ENCODE peak calls at places on chromosomes 12 and 14, in nine cellular contexts. Z is H7; L is activated CD8-positive, alpha-beta T cell treated with anti-CD3 and anti-CD28 coated beads for 36 hours; M is A549; X is GM12865; J is kidney; S is naive thymus-derived CD8-positive, alpha-beta T cell; G is T-helper 1 cell; Q is body of pancreas. H is an unnamed sample.

GRCh38 chr14:102663031-102663430 is 70.6 kb downstream of the RCOR1 start:
- DNase-seq in Q (no peak), Z (no peak), S (no peak), J (no peak), M (no peak), L (no peak), G (no peak), X (no peak), H (no peak)

GRCh38 chr12:94172973-94173372 is 24.6 kb downstream of the PLXNC1 start:
- DNase-seq in Q (no peak), S (no peak), G (no peak), Z (no peak), J (no peak), X (no peak), L (no peak), M (no peak), H (no peak)

GRCh38 chr12:64633940-64634337 is 23.6 kb downstream of the RASSF3 start:
- DNase-seq in Z (no peak), G (no peak), S (no peak), J (no peak), L (peak; percentile 33), Q (peak; percentile 78), X (no peak), M (peak; percentile 58), H (no peak)

GRCh38 chr12:108447168-108447840 is 67.8 kb upstream of the FICD start:
- DNase-seq in S (no peak), L (no peak), J (no peak), G (no peak), X (no peak), M (no peak), Z (no peak), Q (no peak), H (no peak)

GRCh38 chr14:65333926-65334687 is 78.4 kb upstream of the FUT8 start:
- DNase-seq in J (no peak), L (no peak), Z (peak; percentile 31), S (no peak), X (no peak), G (no peak), M (no peak), Q (no peak), H (no peak)

GRCh38 chr14:103533999-103534575 is 5.1 kb downstream of the TRMT61A start:
- DNase-seq in J (no peak), Q (no peak), G (no peak), Z (no peak), S (no peak), M (no peak), X (no peak), L (no peak), H (no peak)

GRCh38 chr12:77406131-77406905 is 340.9 kb upstream of the E2F7 start:
- DNase-seq in M (no peak), J (no peak), Z (no peak), X (no peak), L (no peak), G (no peak), S (no peak), Q (no peak), H (no peak)

GRCh38 chr14:35257809-35258208 is 34.4 kb upstream of the PSMA6 start:
- DNase-seq in X (no peak), L (no peak), J (no peak), Q (no peak), M (no peak), Z (no peak), G (no peak), S (no peak), H (no peak)

GRCh38 chr12:21451529-21451928 is 14.1 kb downstream of the PYROXD1 start:
- DNase-seq in L (no peak), Q (no peak), J (no peak), Z (peak; percentile 40), S (no peak), X (no peak), M (no peak), G (no peak), H (no peak)

GRCh38 chr14:54138354-54139038 is 181.9 kb upstream of the BMP4 start:
- DNase-seq in Z (no peak), L (no peak), S (no peak), G (no peak), M (no peak), J (no peak), X (no peak), Q (no peak), H (no peak)

GRCh38 chr12:70190252-70191010 is 52.8 kb upstream of the CNOT2 start:
- DNase-seq in L (no peak), Z (no peak), S (no peak), G (no peak), Q (no peak), M (no peak), X (no peak), J (no peak), H (no peak)

GRCh38 chr12:52798003-52798670 is 2.2 kb upstream of the KRT3 start:
- DNase-seq in M (no peak), G (no peak), Z (no peak), S (no peak), X (no peak), J (no peak), L (no peak), Q (no peak), H (no peak)

GRCh38 chr14:98350213-98350612 is 921.8 kb downstream of the BCL11B start:
- DNase-seq in X (no peak), J (no peak), Z (no peak), L (no peak), G (no peak), S (no peak), M (no peak), Q (no peak), H (no peak)

GRCh38 chr14:105329411-105330200 is 15.1 kb downstream of the PACS2 start:
- DNase-seq in Z (no peak), L (no peak), G (no peak), J (no peak), M (no peak), Q (no peak), S (no peak), X (no peak), H (no peak)

GRCh38 chr14:57227083-57227482 is 41.6 kb downstream of the EXOC5 start:
- DNase-seq in L (no peak), X (peak; percentile 4), Z (no peak), G (no peak), Q (no peak), S (no peak), M (no peak), J (no peak), H (no peak)